ENCODE peak calls at places on chromosomes 13 and 19, in four cellular contexts. One of them, this sample, is unnamed.
A peak's percentile ranks its signal among the peaks of the same experiment; 100 is the strongest.

GRCh38 chr13:98965325-98965724 is 12.5 kb downstream of the DOCK9 start:
- DNase-seq in NCI-H1105: no peak
- DNase-seq in EH: no peak
- DNase-seq in HuH-7: no peak
- DNase-seq in this sample: no peak

GRCh38 chr19:19319725-19320361 is 466 bp downstream of the SUGP1 start:
- DNase-seq in NCI-H1105: no peak
- DNase-seq in EH: no peak
- DNase-seq in HuH-7: no peak
- DNase-seq in this sample: no peak

GRCh38 chr19:7784856-7785255 is 21.8 kb downstream of the CLEC4M start:
- DNase-seq in NCI-H1105: no peak
- DNase-seq in EH: no peak
- DNase-seq in HuH-7: no peak
- DNase-seq in this sample: no peak

GRCh38 chr13:92802776-92803175 is 423.8 kb upstream of the GPC6 start:
- DNase-seq in NCI-H1105: no peak
- DNase-seq in EH: peak; percentile 31
- DNase-seq in HuH-7: no peak
- DNase-seq in this sample: no peak

GRCh38 chr13:50261502-50261901 is 246.3 kb downstream of the KCNRG start:
- DNase-seq in NCI-H1105: no peak
- DNase-seq in EH: no peak
- DNase-seq in HuH-7: no peak
- DNase-seq in this sample: no peak

GRCh38 chr19:55673465-55673864 is 1.6 kb upstream of the EPN1 start:
- DNase-seq in NCI-H1105: no peak
- DNase-seq in EH: no peak
- DNase-seq in HuH-7: no peak
- DNase-seq in this sample: no peak

GRCh38 chr19:6739884-6740588 is 556 bp downstream of the TRIP10 start:
- DNase-seq in NCI-H1105: no peak
- DNase-seq in EH: peak; percentile 48
- DNase-seq in HuH-7: peak; percentile 61
- DNase-seq in this sample: peak; percentile 62

GRCh38 chr19:45677351-45678230 is 9.6 kb downstream of the GIPR start:
- DNase-seq in NCI-H1105: peak; percentile 85
- DNase-seq in EH: peak; percentile 87
- DNase-seq in HuH-7: no peak
- DNase-seq in this sample: peak; percentile 48

GRCh38 chr13:23159587-23160240 is 21.1 kb upstream of the SGCG start:
- DNase-seq in NCI-H1105: no peak
- DNase-seq in EH: no peak
- DNase-seq in HuH-7: no peak
- DNase-seq in this sample: no peak

GRCh38 chr13:113856716-113857065 is 7.2 kb downstream of the GAS6 start:
- DNase-seq in NCI-H1105: no peak
- DNase-seq in EH: peak; percentile 81
- DNase-seq in HuH-7: no peak
- DNase-seq in this sample: no peak

GRCh38 chr19:11339254-11340098 is at the start of gene RAB3D:
- DNase-seq in NCI-H1105: peak; percentile 86
- DNase-seq in EH: peak; percentile 90
- DNase-seq in HuH-7: peak; percentile 89
- DNase-seq in this sample: peak; percentile 92

GRCh38 chr13:32011971-32012370 is 19.6 kb upstream of the FRY start:
- DNase-seq in NCI-H1105: no peak
- DNase-seq in EH: no peak
- DNase-seq in HuH-7: no peak
- DNase-seq in this sample: no peak

GRCh38 chr13:95300625-95301134 is 571 bp downstream of the ABCC4 start:
- DNase-seq in NCI-H1105: no peak
- DNase-seq in EH: peak; percentile 65
- DNase-seq in HuH-7: peak; percentile 12
- DNase-seq in this sample: peak; percentile 74

GRCh38 chr13:46183018-46183940 is 1.3 kb upstream of the LCP1 start:
- DNase-seq in NCI-H1105: no peak
- DNase-seq in EH: no peak
- DNase-seq in HuH-7: no peak
- DNase-seq in this sample: no peak

GRCh38 chr19:1261863-1262686 is 7.1 kb upstream of the CIRBP start:
- DNase-seq in NCI-H1105: no peak
- DNase-seq in EH: peak; percentile 53
- DNase-seq in HuH-7: no peak
- DNase-seq in this sample: no peak

GRCh38 chr19:18967358-18968146 is 26.5 kb upstream of the HOMER3 start:
- DNase-seq in NCI-H1105: no peak
- DNase-seq in EH: peak; percentile 34
- DNase-seq in HuH-7: no peak
- DNase-seq in this sample: no peak

This sample was measured in HAP-1.